ENCODE peak calls at places on chromosome 17, in seven cellular contexts. A is osteoblast; M is GM12878; F is caudate nucleus; R is ascending aorta; L is naive thymus-derived CD4-positive, alpha-beta T cell; B is heart right ventricle. C is an unnamed sample.

GRCh38 chr17:333626-334396 is 18.8 kb downstream of the RPH3AL start:
- DNase-seq in M (no peak), F (no peak), R (peak; percentile 82), L (no peak), A (peak; percentile 98), B (peak; percentile 79), C (no peak)

GRCh38 chr17:73189417-73190099 is 3.3 kb upstream of the COG1 start:
- DNase-seq in R (no peak), M (no peak), F (no peak), A (peak; percentile 91), L (no peak), B (no peak), C (peak; percentile 47)

GRCh38 chr17:2179615-2180295 is 123.8 kb downstream of the SMG6 start:
- DNase-seq in M (no peak), B (peak; percentile 60), A (no peak), F (peak; percentile 17), L (no peak), R (peak; percentile 85), C (no peak)

GRCh38 chr17:77332981-77333685 is 192.4 kb downstream of the SEC14L1 start:
- DNase-seq in B (no peak), F (no peak), R (peak; percentile 33), M (no peak), A (peak; percentile 80), L (no peak), C (peak; percentile 68)

GRCh38 chr17:40915199-40915661 is 22.2 kb downstream of the KRT23 start:
- DNase-seq in B (no peak), M (peak; percentile 13), R (no peak), L (no peak), F (no peak), A (no peak), C (peak; percentile 100)

GRCh38 chr17:65154770-65155589 is 17.8 kb downstream of the RGS9 start:
- DNase-seq in B (no peak), R (no peak), L (no peak), F (no peak), M (no peak), A (no peak), C (peak; percentile 68)

GRCh38 chr17:4547118-4547906 is 7.9 kb downstream of the MYBBP1A start:
- DNase-seq in A (no peak), R (no peak), B (no peak), M (no peak), F (no peak), L (no peak), C (no peak)

GRCh38 chr17:78665952-78666920 is 89.0 kb upstream of the DNAH17 start:
- DNase-seq in A (no peak), L (no peak), R (no peak), M (no peak), B (no peak), F (no peak), C (no peak)

GRCh38 chr17:46821482-46822387 is 3.2 kb upstream of the WNT3 start:
- DNase-seq in R (no peak), A (peak; percentile 87), F (no peak), B (no peak), L (no peak), M (no peak), C (no peak)

GRCh38 chr17:74954665-74955421 is 17.7 kb downstream of the HID1 start:
- DNase-seq in L (no peak), A (no peak), R (no peak), B (no peak), F (no peak), M (no peak), C (no peak)

GRCh38 chr17:57136355-57136754 is 51.3 kb downstream of the AKAP1 start:
- DNase-seq in L (no peak), F (no peak), B (no peak), M (no peak), R (no peak), A (no peak), C (no peak)

GRCh38 chr17:75343007-75343406 is 53.8 kb upstream of the SLC25A19 start:
- DNase-seq in F (no peak), M (no peak), R (no peak), B (no peak), L (no peak), A (no peak), C (no peak)

GRCh38 chr17:8706431-8706830 is 38.2 kb downstream of the CCDC42 start:
- DNase-seq in R (peak; percentile 16), B (no peak), F (no peak), A (no peak), M (no peak), L (no peak), C (no peak)

GRCh38 chr17:4261452-4261851 is 2.3 kb downstream of the ANKFY1 start:
- DNase-seq in B (no peak), M (no peak), A (no peak), L (no peak), R (no peak), F (no peak), C (no peak)

GRCh38 chr17:82081546-82081945 is 15.9 kb upstream of the DUS1L start:
- DNase-seq in F (no peak), L (no peak), B (no peak), M (no peak), R (no peak), A (no peak), C (no peak)

DNA sequence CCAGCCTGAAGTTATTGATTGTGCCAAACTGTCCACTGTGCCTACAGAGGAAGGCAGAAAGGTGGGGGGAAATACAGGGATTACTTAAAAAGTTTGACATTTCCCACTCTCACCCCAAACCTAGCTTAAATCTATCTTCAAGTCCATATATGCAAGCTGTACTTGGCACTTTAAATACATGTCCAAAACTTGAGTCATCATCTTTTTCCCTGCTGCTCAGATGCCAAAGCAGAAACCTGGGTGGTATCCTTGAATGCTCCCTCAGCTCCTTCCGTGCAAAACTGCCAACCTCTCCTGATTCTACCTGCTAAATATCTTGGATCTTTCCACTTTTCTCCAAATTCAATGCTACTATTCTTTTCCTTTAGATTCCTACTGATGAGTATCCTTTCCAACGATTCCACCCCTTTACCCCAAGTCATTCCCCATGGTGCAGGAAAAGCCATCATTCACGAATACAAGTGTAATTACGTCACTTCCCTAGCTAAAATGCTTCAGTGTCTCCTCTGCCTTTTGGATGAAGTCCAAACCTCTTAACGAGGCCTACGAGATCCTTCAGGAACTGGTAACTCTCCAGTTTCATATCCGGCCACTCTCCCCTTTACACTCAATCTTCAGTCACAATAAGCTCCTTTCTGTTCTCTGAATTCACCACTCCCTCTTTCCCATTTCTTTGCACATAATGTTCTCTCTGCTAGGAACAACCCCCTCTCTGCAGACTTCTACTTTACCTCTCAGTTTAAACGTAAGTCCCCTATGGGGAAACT is 9.3 kb downstream of the BECN1 start:
- DNase-seq in L (no peak), R (no peak), B (no peak), A (peak; percentile 92), F (no peak), M (no peak), C (no peak)
- H3K27ac ChIP-seq in L (no peak overlapping the region), R (no peak overlapping the region), B (no peak overlapping the region), A (peak overlapping the region; percentile 63), F (no peak overlapping the region), M (no peak overlapping the region), C (no peak overlapping the region)

GRCh38 chr17:61378658-61379456 is 20.8 kb upstream of the TBX2 start:
- DNase-seq in L (no peak), B (no peak), M (no peak), F (no peak), A (peak; percentile 11), R (no peak), C (no peak)

GRCh38 chr17:61381537-61381936 is 18.1 kb upstream of the TBX2 start:
- DNase-seq in F (no peak), R (no peak), B (no peak), M (no peak), L (no peak), A (peak; percentile 10), C (no peak)

GRCh38 chr17:61379457-61380216 is 20.0 kb upstream of the TBX2 start:
- DNase-seq in F (no peak), B (no peak), A (peak; percentile 46), L (no peak), R (no peak), M (no peak), C (no peak)

GRCh38 chr17:61380836-61381525 is 18.7 kb upstream of the TBX2 start:
- DNase-seq in L (no peak), F (no peak), M (no peak), B (no peak), R (no peak), A (peak; percentile 29), C (no peak)

DNA sequence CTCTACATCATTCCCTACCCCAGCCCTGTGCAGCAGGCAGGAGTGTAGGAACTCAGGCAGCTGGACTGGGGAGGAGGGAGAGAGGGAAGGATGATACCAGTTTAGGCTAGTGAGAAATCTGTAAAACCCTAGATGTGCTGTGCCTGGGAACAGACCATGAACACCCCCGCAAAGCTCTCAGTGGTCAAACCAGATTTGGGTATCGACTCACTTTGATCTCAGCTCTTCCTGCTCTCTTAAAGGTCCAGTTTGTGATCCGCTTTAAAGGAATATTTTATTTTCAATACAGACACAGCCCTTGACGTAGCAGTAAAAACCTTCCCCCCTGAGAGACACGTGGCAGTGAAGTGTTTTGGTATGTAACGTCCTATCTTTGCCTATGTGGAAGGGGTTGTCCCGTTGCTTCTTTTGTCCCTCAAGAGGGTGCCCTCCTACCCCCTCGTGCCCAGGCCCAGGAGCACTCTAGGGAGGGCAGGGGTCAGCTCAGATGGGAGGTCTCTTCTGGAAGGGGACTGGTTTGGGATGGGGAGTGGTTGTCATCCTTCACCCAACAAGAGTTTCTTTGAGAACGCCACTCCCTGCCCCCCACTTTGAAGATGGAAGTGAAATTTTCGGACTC is 19.3 kb upstream of the TBX2 start:
- DNase-seq in R (no peak), M (no peak), A (peak; percentile 60), B (no peak), F (no peak), L (no peak), C (no peak)
- H3K27ac ChIP-seq in R (no peak overlapping the region), M (no peak overlapping the region), A (no peak overlapping the region), B (no peak overlapping the region), F (peak overlapping the region; percentile 7), L (no peak overlapping the region), C (no peak overlapping the region)

GRCh38 chr17:54180919-54181318 is 358.2 kb downstream of the KIF2B start:
- DNase-seq in F (no peak), R (no peak), A (no peak), M (no peak), L (no peak), B (no peak), C (no peak)

GRCh38 chr17:54172096-54172495 is 349.4 kb downstream of the KIF2B start:
- DNase-seq in F (no peak), M (no peak), L (no peak), R (no peak), A (no peak), B (no peak), C (no peak)

GRCh38 chr17:54172654-54173316 is 350.1 kb downstream of the KIF2B start:
- DNase-seq in R (no peak), B (no peak), F (no peak), L (no peak), M (no peak), A (no peak), C (peak; percentile 52)

GRCh38 chr17:54177606-54178308 is 355.0 kb downstream of the KIF2B start:
- DNase-seq in M (no peak), R (no peak), L (no peak), A (no peak), B (no peak), F (no peak), C (peak; percentile 64)
- H3K27ac ChIP-seq in M (no peak overlapping the region), R (no peak overlapping the region), L (no peak overlapping the region), A (no peak overlapping the region), B (no peak overlapping the region), F (no peak overlapping the region), C (no peak overlapping the region)

DNA sequence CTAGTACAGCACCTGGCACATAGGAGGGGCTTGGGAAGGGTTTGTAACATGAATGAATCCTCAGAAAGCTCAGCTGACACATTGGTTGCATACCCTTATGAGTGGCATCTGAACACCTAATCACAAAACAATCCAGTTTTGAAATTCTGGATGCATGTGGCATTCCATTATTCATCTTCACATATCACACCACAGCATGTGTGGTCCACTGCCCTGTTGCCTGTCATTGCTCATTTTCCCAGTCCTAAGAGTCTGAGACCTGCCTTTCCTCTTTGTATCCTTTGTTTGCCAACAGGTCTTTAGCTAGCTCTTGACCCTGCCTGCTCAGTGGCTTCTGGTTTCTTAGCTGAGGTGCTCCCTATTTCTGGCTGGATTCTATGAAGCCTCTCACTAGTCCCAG is 170.8 kb upstream of the ASIC2 start:
- DNase-seq in F (no peak), R (no peak), L (no peak), A (no peak), M (no peak), B (no peak), C (peak; percentile 59)
- H3K27ac ChIP-seq in F (no peak overlapping the region), R (no peak overlapping the region), L (no peak overlapping the region), A (no peak overlapping the region), M (no peak overlapping the region), B (no peak overlapping the region), C (no peak overlapping the region)

C was measured in foreskin keratinocyte.